ENCODE peak calls at places on chromosomes 7 and 10, in four cellular contexts. N, G, I and Z are unnamed samples.

GRCh38 chr10:113997428-113997827 is 46.2 kb upstream of the ADRB1 start:
- DNase-seq in N (no peak), G (no peak), I (no peak), Z (no peak)

GRCh38 chr10:24721254-24722106 is 2.2 kb downstream of the ARHGAP21 start:
- DNase-seq in N (no peak), G (no peak), I (no peak), Z (peak; percentile 42)

GRCh38 chr7:2120251-2120660 is 112.5 kb downstream of the MAD1L1 start:
- DNase-seq in N (no peak), G (no peak), I (no peak), Z (no peak)

GRCh38 chr10:23512355-23513058 is 73.6 kb downstream of the OTUD1 start:
- DNase-seq in N (peak; percentile 19), G (peak; percentile 17), I (peak; percentile 47), Z (no peak)

GRCh38 chr7:49644402-49645166 is 128.9 kb upstream of the VWC2 start:
- DNase-seq in N (no peak), G (peak; percentile 15), I (no peak), Z (no peak)

GRCh38 chr7:50092579-50093411 is at the start of gene ZPBP:
- DNase-seq in N (peak; percentile 24), G (peak; percentile 75), I (peak; percentile 40), Z (peak; percentile 26)

GRCh38 chr10:5692476-5693358 is 8.1 kb downstream of the TASOR2 start:
- DNase-seq in N (peak; percentile 22), G (peak; percentile 53), I (peak; percentile 41), Z (peak; percentile 22)

GRCh38 chr10:3122034-3122433 is 50.5 kb downstream of the PITRM1 start:
- DNase-seq in N (no peak), G (no peak), I (no peak), Z (no peak)

GRCh38 chr10:127450644-127451043 is 98.5 kb upstream of the NPS start:
- DNase-seq in N (no peak), G (no peak), I (no peak), Z (no peak)

GRCh38 chr7:16817536-16817935 is 12.7 kb upstream of the AGR2 start:
- DNase-seq in N (peak; percentile 26), G (no peak), I (peak; percentile 40), Z (no peak)

GRCh38 chr10:33114451-33114944 is 156.5 kb upstream of the ITGB1 start:
- DNase-seq in N (peak; percentile 58), G (no peak), I (peak; percentile 75), Z (no peak)

GRCh38 chr10:101780818-101781654 is 2.2 kb downstream of the NPM3 start:
- DNase-seq in N (peak; percentile 89), G (peak; percentile 79), I (peak; percentile 70), Z (no peak)